ENCODE peak calls at places on chromosomes 6 and 20, in four cellular contexts. One of them, this sample, is unnamed.

GRCh38 chr6:15444081-15444731 is 198.3 kb downstream of the JARID2 start:
- DNase-seq in mesendoderm: no peak
- DNase-seq in neuronal stem cell: no peak
- DNase-seq in IMR-90: peak; percentile 89
- DNase-seq in this sample: peak; percentile 99

GRCh38 chr6:165236326-165236725 is 73.1 kb downstream of the C6orf118 start:
- DNase-seq in IMR-90: no peak
- DNase-seq in neuronal stem cell: no peak
- DNase-seq in mesendoderm: peak; percentile 21
- DNase-seq in this sample: no peak

GRCh38 chr6:85585741-85586140 is 7.9 kb downstream of the SNX14 start:
- DNase-seq in mesendoderm: no peak
- DNase-seq in IMR-90: no peak
- DNase-seq in neuronal stem cell: no peak
- DNase-seq in this sample: no peak

GRCh38 chr6:31351734-31352496 is 5.1 kb downstream of the HLA-B start:
- DNase-seq in neuronal stem cell: no peak
- DNase-seq in IMR-90: no peak
- DNase-seq in mesendoderm: no peak
- DNase-seq in this sample: peak; percentile 32

GRCh38 chr6:51167468-51167867 is 348.8 kb downstream of the TFAP2B start:
- DNase-seq in neuronal stem cell: no peak
- DNase-seq in mesendoderm: peak; percentile 43
- DNase-seq in IMR-90: no peak
- DNase-seq in this sample: no peak

GRCh38 chr6:157089258-157089657 is 234.1 kb downstream of the TMEM242 start:
- DNase-seq in IMR-90: peak; percentile 60
- DNase-seq in neuronal stem cell: peak; percentile 72
- DNase-seq in mesendoderm: peak; percentile 99
- DNase-seq in this sample: peak; percentile 51

GRCh38 chr20:11436113-11436890 is 481.4 kb upstream of the BTBD3 start:
- DNase-seq in IMR-90: no peak
- DNase-seq in neuronal stem cell: no peak
- DNase-seq in mesendoderm: no peak
- DNase-seq in this sample: no peak

GRCh38 chr6:131733376-131734016 is 22.7 kb upstream of the CTAGE9 start:
- DNase-seq in mesendoderm: no peak
- DNase-seq in IMR-90: peak; percentile 67
- DNase-seq in neuronal stem cell: no peak
- DNase-seq in this sample: no peak

GRCh38 chr6:10857259-10857658 is 18.9 kb upstream of the MAK start:
- DNase-seq in IMR-90: no peak
- DNase-seq in mesendoderm: no peak
- DNase-seq in neuronal stem cell: no peak
- DNase-seq in this sample: no peak

GRCh38 chr6:107061125-107062020 is 33.4 kb downstream of the MTRES1 start:
- DNase-seq in neuronal stem cell: no peak
- DNase-seq in IMR-90: peak; percentile 29
- DNase-seq in mesendoderm: peak; percentile 97
- DNase-seq in this sample: peak; percentile 20

GRCh38 chr6:90241229-90241873 is 55.3 kb downstream of the BACH2 start:
- DNase-seq in IMR-90: no peak
- DNase-seq in mesendoderm: peak; percentile 40
- DNase-seq in neuronal stem cell: no peak
- DNase-seq in this sample: no peak

GRCh38 chr20:59525500-59526241 is 78.7 kb upstream of the PHACTR3 start:
- DNase-seq in IMR-90: peak; percentile 13
- DNase-seq in mesendoderm: peak; percentile 71
- DNase-seq in neuronal stem cell: peak; percentile 63
- DNase-seq in this sample: peak; percentile 14

GRCh38 chr6:63316113-63316512 is 3.7 kb downstream of the LGSN start:
- DNase-seq in mesendoderm: no peak
- DNase-seq in IMR-90: no peak
- DNase-seq in neuronal stem cell: no peak
- DNase-seq in this sample: no peak

DNA sequence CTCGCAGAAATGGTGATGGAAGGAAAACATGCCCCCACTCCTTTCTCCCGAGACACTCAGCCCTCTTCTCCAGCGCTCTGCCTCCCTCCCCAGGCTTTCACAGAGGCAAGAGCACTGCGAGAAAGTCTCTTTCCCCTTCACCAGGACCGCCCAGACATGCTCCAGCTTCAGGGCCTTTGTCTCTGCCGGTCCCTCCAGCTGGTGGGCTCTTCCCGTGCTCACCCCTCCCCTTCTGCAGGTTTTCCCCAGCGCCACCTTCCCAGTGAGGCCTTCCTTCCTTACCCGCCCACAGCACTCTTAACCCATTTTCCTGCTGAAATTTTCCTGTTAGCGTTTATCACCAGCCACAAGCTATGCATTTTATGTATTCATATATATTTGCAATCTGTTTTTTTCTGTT is 86.2 kb downstream of the TFAP2C start:
- DNase-seq in IMR-90: no peak
- DNase-seq in neuronal stem cell: no peak
- DNase-seq in mesendoderm: no peak
- DNase-seq in this sample: no peak
- H2AK5ac ChIP-seq in IMR-90: no peak overlapping the region
- H2AK5ac ChIP-seq in neuronal stem cell: no peak overlapping the region
- H2AK5ac ChIP-seq in mesendoderm: no peak overlapping the region
- H2AK5ac ChIP-seq in this sample: no peak overlapping the region

GRCh38 chr6:168221000-168221399 is 98.6 kb downstream of the DACT2 start:
- DNase-seq in IMR-90: no peak
- DNase-seq in mesendoderm: no peak
- DNase-seq in neuronal stem cell: no peak
- DNase-seq in this sample: no peak

GRCh38 chr6:168219167-168219566 is 100.4 kb downstream of the DACT2 start:
- DNase-seq in mesendoderm: no peak
- DNase-seq in neuronal stem cell: no peak
- DNase-seq in IMR-90: no peak
- DNase-seq in this sample: no peak

GRCh38 chr6:168221497-168222079 is 98.0 kb downstream of the DACT2 start:
- DNase-seq in neuronal stem cell: no peak
- DNase-seq in mesendoderm: no peak
- DNase-seq in IMR-90: no peak
- DNase-seq in this sample: no peak

GRCh38 chr6:168217880-168218537 is 101.6 kb downstream of the DACT2 start:
- DNase-seq in IMR-90: no peak
- DNase-seq in mesendoderm: no peak
- DNase-seq in neuronal stem cell: no peak
- DNase-seq in this sample: no peak

DNA sequence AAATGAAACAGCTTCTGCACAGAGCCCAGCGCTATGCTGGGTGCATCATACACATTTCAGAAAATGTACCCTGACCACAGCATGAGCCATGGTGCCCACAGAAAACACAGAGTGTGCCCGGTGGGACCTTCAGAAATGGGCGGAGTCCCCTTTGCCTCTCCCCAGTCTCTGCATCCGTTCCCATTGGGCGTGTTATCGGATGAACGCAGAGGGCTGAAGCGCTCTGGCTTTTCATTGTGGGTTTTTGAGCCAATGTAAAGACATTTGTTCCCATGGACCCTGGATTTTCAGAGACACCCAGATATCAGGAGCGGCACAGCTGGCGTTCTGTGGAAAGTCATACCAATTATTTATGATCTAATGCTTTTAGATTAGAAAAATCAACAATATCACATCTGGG is 99.8 kb downstream of the DACT2 start:
- DNase-seq in neuronal stem cell: no peak
- DNase-seq in mesendoderm: no peak
- DNase-seq in IMR-90: no peak
- DNase-seq in this sample: no peak
- H3K4me2 ChIP-seq in neuronal stem cell: no peak overlapping the region
- H3K4me2 ChIP-seq in mesendoderm: no peak overlapping the region
- H3K4me2 ChIP-seq in IMR-90: no peak overlapping the region
- H3K4me2 ChIP-seq in this sample: no peak overlapping the region

DNA sequence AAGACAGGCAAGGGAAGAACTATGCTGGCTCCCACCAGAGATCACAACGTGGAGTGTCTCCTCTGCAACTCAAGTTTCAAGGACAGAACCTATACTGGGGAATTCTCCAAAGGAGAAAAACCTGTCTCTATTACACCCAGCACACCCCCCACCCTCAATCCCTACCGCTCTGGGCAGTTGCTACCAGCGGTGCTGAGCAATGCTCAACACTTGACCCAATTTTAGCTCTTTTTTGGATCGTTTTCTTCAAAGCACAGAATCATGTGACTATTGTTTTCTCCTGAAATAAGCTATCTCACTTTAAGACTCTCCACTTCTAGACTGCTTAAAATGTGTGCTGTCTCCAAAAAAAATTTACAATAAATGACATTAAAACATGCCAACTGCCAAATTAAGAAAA is 23.3 kb downstream of the MAP7 start:
- DNase-seq in IMR-90: no peak
- DNase-seq in neuronal stem cell: no peak
- DNase-seq in mesendoderm: no peak
- DNase-seq in this sample: no peak
- H2AK5ac ChIP-seq in IMR-90: no peak overlapping the region
- H2AK5ac ChIP-seq in neuronal stem cell: no peak overlapping the region
- H2AK5ac ChIP-seq in mesendoderm: no peak overlapping the region
- H2AK5ac ChIP-seq in this sample: no peak overlapping the region

DNA sequence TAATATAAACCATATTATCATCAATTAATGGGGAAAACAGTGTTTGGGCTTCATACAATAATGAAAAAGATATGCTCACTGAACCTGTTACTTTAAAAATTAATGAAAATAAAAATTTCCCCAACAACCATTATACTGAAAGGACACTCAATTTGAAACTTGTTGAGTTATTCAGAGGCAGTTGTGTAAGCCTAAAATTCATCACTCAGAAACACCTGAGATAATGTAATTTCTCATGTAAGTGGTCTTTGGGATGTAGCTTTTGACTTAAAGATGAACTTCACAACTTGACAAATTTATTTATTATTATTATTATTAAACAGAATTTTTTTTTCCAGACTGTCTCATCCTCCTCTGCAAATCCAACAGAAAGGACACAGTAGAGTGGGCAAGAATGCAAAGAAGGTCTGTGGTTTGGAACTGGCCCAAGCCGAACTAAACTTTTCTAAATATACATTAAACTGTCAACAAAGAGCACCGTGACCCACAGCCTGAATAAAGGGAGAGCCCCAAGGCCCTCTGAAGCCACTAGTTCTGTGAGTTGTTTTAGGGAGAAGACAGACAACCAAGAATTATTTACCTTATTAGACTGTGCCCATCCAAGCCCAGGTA is 32.2 kb upstream of the HEY2 start:
- DNase-seq in IMR-90: no peak
- DNase-seq in mesendoderm: no peak
- DNase-seq in neuronal stem cell: no peak
- DNase-seq in this sample: no peak
- H3K4me2 ChIP-seq in IMR-90: no peak overlapping the region
- H3K4me2 ChIP-seq in mesendoderm: no peak overlapping the region
- H3K4me2 ChIP-seq in neuronal stem cell: no peak overlapping the region
- H3K4me2 ChIP-seq in this sample: peak overlapping the region; percentile 33

This sample was measured in mesenchymal stem cell.